ENCODE peak calls at places on chromosomes 13 and 19, in six cellular contexts. One of them, this sample, is unnamed.

GRCh38 chr19:45472557-45473365 is 5.0 kb downstream of the FOSB start:
- DNase-seq in heart right ventricle: no peak
- DNase-seq in stomach: no peak
- DNase-seq in A549: no peak
- DNase-seq in Peyer's patch: no peak
- DNase-seq in neural progenitor cell: peak; percentile 32
- DNase-seq in this sample: no peak

GRCh38 chr13:101917475-101917810 is 465.0 kb downstream of the ITGBL1 start:
- DNase-seq in stomach: no peak
- DNase-seq in A549: no peak
- DNase-seq in Peyer's patch: no peak
- DNase-seq in heart right ventricle: no peak
- DNase-seq in neural progenitor cell: peak; percentile 54
- DNase-seq in this sample: no peak

GRCh38 chr19:44747739-44748425 is 626 bp upstream of the BCL3 start:
- DNase-seq in Peyer's patch: no peak
- DNase-seq in A549: peak; percentile 76
- DNase-seq in stomach: peak; percentile 69
- DNase-seq in neural progenitor cell: peak; percentile 17
- DNase-seq in heart right ventricle: peak; percentile 69
- DNase-seq in this sample: peak; percentile 79

GRCh38 chr13:79108914-79109643 is 297.0 kb downstream of the RBM26 start:
- DNase-seq in Peyer's patch: no peak
- DNase-seq in stomach: no peak
- DNase-seq in A549: no peak
- DNase-seq in neural progenitor cell: no peak
- DNase-seq in heart right ventricle: no peak
- DNase-seq in this sample: no peak

GRCh38 chr19:2625434-2625833 is 77.1 kb downstream of the GNG7 start:
- DNase-seq in heart right ventricle: peak; percentile 43
- DNase-seq in A549: no peak
- DNase-seq in stomach: peak; percentile 55
- DNase-seq in neural progenitor cell: no peak
- DNase-seq in Peyer's patch: peak; percentile 57
- DNase-seq in this sample: no peak

GRCh38 chr19:3986260-3987041 is 1.2 kb upstream of the EEF2 start:
- DNase-seq in Peyer's patch: peak; percentile 76
- DNase-seq in neural progenitor cell: peak; percentile 74
- DNase-seq in heart right ventricle: peak; percentile 72
- DNase-seq in A549: peak; percentile 51
- DNase-seq in stomach: peak; percentile 57
- DNase-seq in this sample: peak; percentile 53

GRCh38 chr19:13652810-13653590 is 111.3 kb upstream of the MRI1 start:
- DNase-seq in Peyer's patch: no peak
- DNase-seq in neural progenitor cell: no peak
- DNase-seq in A549: no peak
- DNase-seq in heart right ventricle: no peak
- DNase-seq in stomach: no peak
- DNase-seq in this sample: no peak

GRCh38 chr19:37790244-37790925 is 11.0 kb upstream of the ZNF573 start:
- DNase-seq in neural progenitor cell: no peak
- DNase-seq in stomach: no peak
- DNase-seq in heart right ventricle: no peak
- DNase-seq in Peyer's patch: no peak
- DNase-seq in A549: no peak
- DNase-seq in this sample: no peak

GRCh38 chr19:45508931-45509691 is 1.8 kb downstream of the VASP start:
- DNase-seq in Peyer's patch: peak; percentile 80
- DNase-seq in neural progenitor cell: peak; percentile 77
- DNase-seq in heart right ventricle: peak; percentile 87
- DNase-seq in A549: peak; percentile 92
- DNase-seq in stomach: peak; percentile 73
- DNase-seq in this sample: peak; percentile 79

DNA sequence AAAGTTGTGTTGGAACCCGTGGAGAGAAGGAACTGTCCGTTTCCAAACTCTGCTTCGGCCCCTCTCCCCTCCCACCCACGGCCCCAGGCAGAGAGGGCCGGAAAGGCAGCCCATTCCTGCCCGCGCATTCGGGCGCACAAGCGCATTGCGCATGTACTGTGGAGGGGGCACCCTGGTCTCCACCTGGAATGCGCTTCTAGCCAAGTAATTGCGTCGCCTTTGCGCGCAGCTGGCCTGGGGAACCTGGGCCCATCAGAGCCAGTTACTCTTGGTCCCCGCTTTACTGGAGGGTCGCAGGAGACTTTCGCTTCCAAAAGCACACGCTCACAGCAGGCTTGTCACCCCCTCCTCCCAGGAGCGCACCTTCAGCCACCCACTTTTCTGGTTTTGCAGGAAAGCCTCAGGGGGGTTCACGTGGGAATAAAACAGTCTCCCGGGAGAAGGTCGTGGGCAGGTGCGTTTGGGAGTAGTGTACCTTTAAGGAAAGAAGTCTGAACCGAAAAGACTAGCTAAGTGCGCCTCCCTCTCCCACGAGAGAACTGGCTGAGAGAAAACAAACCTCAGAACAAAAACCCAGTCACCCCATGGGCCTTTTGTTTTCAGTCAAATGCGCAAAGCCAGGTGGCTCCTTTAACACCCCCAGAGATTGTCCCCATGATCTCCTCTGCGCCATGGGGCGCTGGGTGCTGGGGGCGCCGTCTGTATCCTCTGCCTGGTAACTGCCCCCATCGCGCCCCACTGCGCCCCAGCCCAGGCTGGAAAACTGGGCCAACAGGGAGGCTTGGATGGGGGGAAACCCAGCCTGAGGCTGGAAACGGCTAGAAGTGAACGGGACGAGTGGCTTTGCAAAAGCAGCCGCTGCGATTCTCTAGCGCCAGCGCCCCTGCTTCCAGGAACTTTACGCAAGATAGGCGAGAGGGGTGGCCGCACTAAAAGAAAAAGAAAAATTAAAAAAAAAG is 28.5 kb downstream of the GSX1 start:
- DNase-seq in stomach: no peak
- DNase-seq in A549: no peak
- DNase-seq in neural progenitor cell: peak; percentile 82
- DNase-seq in Peyer's patch: no peak
- DNase-seq in heart right ventricle: no peak
- DNase-seq in this sample: no peak
- H3K27ac ChIP-seq in stomach: no peak overlapping the region
- H3K27ac ChIP-seq in A549: no peak overlapping the region
- H3K27ac ChIP-seq in neural progenitor cell: no peak overlapping the region
- H3K27ac ChIP-seq in Peyer's patch: no peak overlapping the region
- H3K27ac ChIP-seq in heart right ventricle: no peak overlapping the region
- H3K27ac ChIP-seq in this sample: no peak overlapping the region

DNA sequence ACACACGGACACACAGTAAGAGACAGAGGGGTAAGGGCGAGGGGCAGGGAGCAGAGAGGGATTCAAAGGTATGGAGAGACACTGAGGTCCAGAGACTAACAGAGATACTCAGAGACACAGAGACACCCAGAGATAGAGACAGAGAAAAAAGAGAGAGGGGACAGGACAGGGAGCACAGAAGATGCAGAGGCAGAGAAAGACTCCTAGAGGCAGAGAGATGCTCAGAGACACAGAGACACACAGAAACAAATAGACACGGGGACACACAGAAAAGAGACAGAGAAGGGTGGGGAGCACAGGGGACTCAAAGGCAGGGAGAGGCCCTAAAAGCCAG is 39.8 kb downstream of the DEDD2 start:
- DNase-seq in stomach: no peak
- DNase-seq in heart right ventricle: no peak
- DNase-seq in A549: no peak
- DNase-seq in Peyer's patch: no peak
- DNase-seq in neural progenitor cell: no peak
- DNase-seq in this sample: no peak
- H3K4me3 ChIP-seq in stomach: no peak overlapping the region
- H3K4me3 ChIP-seq in heart right ventricle: no peak overlapping the region
- H3K4me3 ChIP-seq in A549: peak overlapping the region; percentile 56
- H3K4me3 ChIP-seq in Peyer's patch: no peak overlapping the region
- H3K4me3 ChIP-seq in neural progenitor cell: no peak overlapping the region
- H3K4me3 ChIP-seq in this sample: no peak overlapping the region

GRCh38 chr19:917323-918151 is at the start of gene KISS1R:
- DNase-seq in stomach: peak; percentile 44
- DNase-seq in Peyer's patch: peak; percentile 71
- DNase-seq in heart right ventricle: no peak
- DNase-seq in neural progenitor cell: peak; percentile 93
- DNase-seq in A549: peak; percentile 51
- DNase-seq in this sample: no peak
- H3K4me1 ChIP-seq in stomach: peaks cover 36% of the 10 kb centered on the region
- H3K4me1 ChIP-seq in Peyer's patch: peaks cover 42% of the 10 kb centered on the region
- H3K4me1 ChIP-seq in heart right ventricle: peaks cover 37% of the 10 kb centered on the region
- H3K4me1 ChIP-seq in neural progenitor cell: peaks cover 13% of the 10 kb centered on the region
- H3K4me1 ChIP-seq in A549: peaks cover 14% of the 10 kb centered on the region
- H3K4me1 ChIP-seq in this sample: no peaks in the 10 kb centered on the region

DNA sequence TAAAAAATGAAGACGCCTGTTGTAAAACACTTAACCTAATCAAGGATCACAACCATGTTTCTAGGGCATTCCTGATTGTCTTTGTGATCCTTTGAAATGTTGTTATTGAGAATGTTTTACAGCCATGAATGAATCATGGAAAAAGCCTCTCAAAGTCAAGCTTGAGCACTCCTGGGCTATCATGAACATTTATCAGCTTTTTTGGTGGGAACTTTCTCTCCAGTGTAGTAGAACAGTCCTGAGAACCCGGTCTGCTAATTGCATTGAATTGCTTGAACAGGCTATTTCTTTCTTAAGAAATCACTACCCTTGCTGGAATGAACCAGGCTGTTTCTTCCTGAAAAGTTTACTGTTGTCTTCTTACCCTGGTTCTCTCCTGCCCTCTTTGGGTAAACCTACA is 516.5 kb downstream of the FGF9 start:
- DNase-seq in Peyer's patch: no peak
- DNase-seq in stomach: no peak
- DNase-seq in neural progenitor cell: no peak
- DNase-seq in A549: no peak
- DNase-seq in heart right ventricle: no peak
- DNase-seq in this sample: no peak
- H3K27ac ChIP-seq in Peyer's patch: no peak overlapping the region
- H3K27ac ChIP-seq in stomach: no peak overlapping the region
- H3K27ac ChIP-seq in neural progenitor cell: no peak overlapping the region
- H3K27ac ChIP-seq in A549: no peak overlapping the region
- H3K27ac ChIP-seq in heart right ventricle: no peak overlapping the region
- H3K27ac ChIP-seq in this sample: no peak overlapping the region

DNA sequence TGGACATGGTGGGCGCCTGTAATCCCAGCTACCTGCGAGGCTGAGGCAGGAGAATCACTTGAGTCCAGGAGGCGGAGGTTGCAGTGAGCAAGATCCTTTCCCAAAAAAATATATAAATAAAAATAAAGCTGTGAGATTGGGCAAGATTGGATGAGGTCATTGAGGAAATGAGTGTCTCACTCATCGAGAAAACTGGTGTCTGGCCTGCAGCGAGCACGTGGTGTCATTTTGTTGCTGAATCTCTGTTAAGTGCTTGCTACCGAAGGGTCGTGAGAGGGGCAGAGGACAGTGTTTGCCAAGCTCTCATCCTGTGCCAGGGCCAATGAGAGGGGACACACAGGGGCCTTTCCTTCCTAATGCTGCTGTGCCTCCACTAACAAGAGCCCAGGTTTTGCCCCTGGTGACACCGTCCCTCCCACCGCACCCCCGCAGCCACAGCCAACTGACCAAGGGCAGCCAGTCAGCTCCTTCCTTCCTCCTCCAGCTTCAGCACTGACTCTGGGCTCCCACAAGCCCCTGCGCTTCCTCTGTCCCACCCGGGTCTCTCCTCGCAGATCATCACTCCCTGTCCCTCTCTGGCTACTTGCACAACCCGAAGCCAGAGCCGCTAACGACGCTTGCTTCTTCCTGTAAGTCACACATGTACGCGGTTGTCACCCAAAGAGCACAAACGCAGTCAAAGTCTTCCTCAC is 3.2 kb downstream of the POLD1 start:
- DNase-seq in A549: no peak
- DNase-seq in Peyer's patch: no peak
- DNase-seq in heart right ventricle: no peak
- DNase-seq in neural progenitor cell: no peak
- DNase-seq in stomach: no peak
- DNase-seq in this sample: no peak
- H3K4me3 ChIP-seq in A549: no peak overlapping the region
- H3K4me3 ChIP-seq in Peyer's patch: no peak overlapping the region
- H3K4me3 ChIP-seq in heart right ventricle: no peak overlapping the region
- H3K4me3 ChIP-seq in neural progenitor cell: no peak overlapping the region
- H3K4me3 ChIP-seq in stomach: no peak overlapping the region
- H3K4me3 ChIP-seq in this sample: no peak overlapping the region

GRCh38 chr13:63010072-63010658 is 1594.5 kb upstream of the PCDH20 start:
- DNase-seq in Peyer's patch: no peak
- DNase-seq in neural progenitor cell: no peak
- DNase-seq in heart right ventricle: no peak
- DNase-seq in stomach: no peak
- DNase-seq in A549: no peak
- DNase-seq in this sample: no peak

DNA sequence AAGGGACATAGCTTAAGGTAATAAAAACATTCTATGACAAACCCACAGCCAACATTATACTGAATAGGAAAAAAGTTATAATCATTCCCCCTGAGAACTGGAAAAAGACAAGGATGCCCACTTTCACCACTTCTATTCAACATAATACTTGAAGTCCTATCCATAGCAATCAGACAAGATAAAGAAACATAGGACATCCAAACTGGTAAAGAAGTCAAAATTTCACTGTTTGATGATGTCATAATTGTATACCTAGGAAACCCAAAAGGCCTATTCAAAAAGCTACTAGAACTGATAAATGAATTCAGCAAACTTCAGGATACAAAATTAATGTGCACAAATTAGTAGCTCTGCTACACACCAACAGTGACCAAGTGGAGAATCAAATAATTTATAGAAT is 1590.0 kb upstream of the PCDH20 start:
- DNase-seq in heart right ventricle: no peak
- DNase-seq in stomach: no peak
- DNase-seq in Peyer's patch: no peak
- DNase-seq in A549: no peak
- DNase-seq in neural progenitor cell: no peak
- DNase-seq in this sample: no peak
- H3K4me1 ChIP-seq in heart right ventricle: no peaks in the 10 kb centered on the region
- H3K4me1 ChIP-seq in stomach: no peaks in the 10 kb centered on the region
- H3K4me1 ChIP-seq in Peyer's patch: no peaks in the 10 kb centered on the region
- H3K4me1 ChIP-seq in A549: no peaks in the 10 kb centered on the region
- H3K4me1 ChIP-seq in neural progenitor cell: no peaks in the 10 kb centered on the region
- H3K4me1 ChIP-seq in this sample: no peaks in the 10 kb centered on the region

GRCh38 chr13:99045396-99045795 is 67.5 kb upstream of the DOCK9 start:
- DNase-seq in A549: no peak
- DNase-seq in stomach: no peak
- DNase-seq in Peyer's patch: no peak
- DNase-seq in neural progenitor cell: no peak
- DNase-seq in heart right ventricle: no peak
- DNase-seq in this sample: no peak
- H3K27ac ChIP-seq in A549: no peak overlapping the region
- H3K27ac ChIP-seq in stomach: no peak overlapping the region
- H3K27ac ChIP-seq in Peyer's patch: no peak overlapping the region
- H3K27ac ChIP-seq in neural progenitor cell: no peak overlapping the region
- H3K27ac ChIP-seq in heart right ventricle: no peak overlapping the region
- H3K27ac ChIP-seq in this sample: no peak overlapping the region

GRCh38 chr19:47243776-47244547 is 12.4 kb upstream of the CCDC9 start:
- DNase-seq in stomach: peak; percentile 91
- DNase-seq in A549: peak; percentile 94
- DNase-seq in heart right ventricle: peak; percentile 94
- DNase-seq in Peyer's patch: peak; percentile 79
- DNase-seq in neural progenitor cell: peak; percentile 96
- DNase-seq in this sample: peak; percentile 92
- H3K4me3 ChIP-seq in stomach: peak overlapping the region; percentile 23
- H3K4me3 ChIP-seq in A549: peak overlapping the region; percentile 49
- H3K4me3 ChIP-seq in heart right ventricle: no peak overlapping the region
- H3K4me3 ChIP-seq in Peyer's patch: peak overlapping the region; percentile 37
- H3K4me3 ChIP-seq in neural progenitor cell: peak overlapping the region; percentile 41
- H3K4me3 ChIP-seq in this sample: peak overlapping the region; percentile 15